ENCODE peak calls at places on chromosomes 5 and 9, in four cellular contexts. T, N, F and P are unnamed samples.

GRCh38 chr5:82307431-82307830 is 29.3 kb upstream of the RPS23 start:
- DNase-seq in N (no peak), F (no peak), T (no peak), P (no peak)

GRCh38 chr9:33416996-33417395 is 14.6 kb upstream of the AQP7 start:
- DNase-seq in N (no peak), F (no peak), T (no peak), P (no peak)

GRCh38 chr9:2317591-2317990 is 302.4 kb downstream of the SMARCA2 start:
- DNase-seq in N (no peak), T (no peak), F (no peak), P (no peak)

GRCh38 chr5:59104400-59105117 is 521.7 kb downstream of the RAB3C start:
- DNase-seq in T (no peak), F (no peak), N (no peak), P (no peak)

GRCh38 chr5:53019320-53019719 is 30.2 kb downstream of the ITGA2 start:
- DNase-seq in T (peak; percentile 37), N (peak; percentile 86), F (no peak), P (no peak)

GRCh38 chr5:9376363-9377117 is 169.3 kb downstream of the SEMA5A start:
- DNase-seq in T (no peak), F (no peak), N (no peak), P (no peak)

GRCh38 chr5:50658243-50658642 is 8.2 kb upstream of the PARP8 start:
- DNase-seq in F (no peak), N (no peak), T (no peak), P (no peak)

GRCh38 chr5:135444881-135445280 is 2.3 kb downstream of the DCANP1 start:
- DNase-seq in T (no peak), F (no peak), N (no peak), P (no peak)

GRCh38 chr9:94908583-94909249 is 182.2 kb downstream of the AOPEP start:
- DNase-seq in T (peak; percentile 17), F (no peak), N (no peak), P (no peak)

GRCh38 chr5:16690243-16690839 is 73.5 kb upstream of the RETREG1 start:
- DNase-seq in F (no peak), N (peak; percentile 59), T (peak; percentile 62), P (peak; percentile 66)

GRCh38 chr9:108813951-108814601 is 41.7 kb downstream of the ACTL7B start:
- DNase-seq in T (no peak), N (peak; percentile 58), F (no peak), P (no peak)

GRCh38 chr5:31898246-31898645 is 259.3 kb downstream of the PDZD2 start:
- DNase-seq in N (no peak), F (no peak), T (no peak), P (no peak)

GRCh38 chr5:36934740-36935356 is 58.3 kb downstream of the NIPBL start:
- DNase-seq in N (no peak), F (no peak), T (no peak), P (no peak)

GRCh38 chr5:96537386-96537785 is 104.3 kb upstream of the PCSK1 start:
- DNase-seq in T (peak; percentile 3), N (no peak), F (no peak), P (no peak)

GRCh38 chr5:145778144-145778900 is 56.8 kb downstream of the PRELID2 start:
- DNase-seq in F (no peak), N (no peak), T (peak; percentile 5), P (no peak)

GRCh38 chr9:121503443-121503842 is 3.8 kb upstream of the GGTA1 start:
- DNase-seq in F (no peak), N (no peak), T (no peak), P (no peak)
- TF ChIP-seq JUND in F (no peak), N (no peak), T (no peak), P (no peak)

DNA sequence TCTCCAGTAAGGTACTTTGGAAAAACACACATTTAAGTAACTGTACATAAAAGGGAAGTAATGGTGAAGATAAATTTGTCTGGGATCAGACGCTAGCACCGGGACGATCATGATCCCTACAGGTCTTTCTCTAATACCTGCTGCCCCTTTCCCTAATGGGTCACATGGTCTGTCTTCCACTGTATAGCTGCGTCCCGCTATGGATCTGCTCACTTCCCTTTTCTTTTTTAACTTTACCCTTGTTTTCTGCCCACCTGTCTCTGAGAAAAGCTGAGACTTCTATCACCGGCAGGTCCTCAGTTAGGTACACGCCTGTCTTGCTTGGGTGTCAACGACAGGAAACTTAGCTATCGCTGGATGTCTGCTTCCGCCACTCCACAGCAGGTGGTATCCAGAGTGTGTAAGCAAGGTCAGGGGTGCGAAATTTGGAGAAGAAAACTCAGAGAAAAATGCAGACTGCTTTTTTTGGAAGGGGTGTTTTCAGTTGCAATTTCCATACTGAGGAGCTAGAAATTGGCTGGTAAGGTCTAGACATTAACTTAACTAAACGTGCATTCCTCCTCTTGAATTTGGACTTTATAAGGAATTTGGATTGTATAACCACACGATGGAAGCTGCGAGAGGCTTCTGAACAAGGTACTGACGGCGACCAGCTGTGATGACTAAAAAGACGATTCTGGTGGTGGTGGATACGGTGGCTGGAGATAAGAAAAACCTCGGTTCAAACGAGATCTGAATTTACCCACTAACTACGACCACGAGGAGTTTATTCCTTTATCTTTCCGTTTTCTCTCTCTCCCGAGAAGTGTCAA is 1.1 kb upstream of the ICE1 start:
- DNase-seq in F (no peak), N (no peak), T (peak; percentile 74), P (no peak)
- TF ChIP-seq CHD2 in F (no peak), N (no peak), T (no peak), P (no peak)

DNA sequence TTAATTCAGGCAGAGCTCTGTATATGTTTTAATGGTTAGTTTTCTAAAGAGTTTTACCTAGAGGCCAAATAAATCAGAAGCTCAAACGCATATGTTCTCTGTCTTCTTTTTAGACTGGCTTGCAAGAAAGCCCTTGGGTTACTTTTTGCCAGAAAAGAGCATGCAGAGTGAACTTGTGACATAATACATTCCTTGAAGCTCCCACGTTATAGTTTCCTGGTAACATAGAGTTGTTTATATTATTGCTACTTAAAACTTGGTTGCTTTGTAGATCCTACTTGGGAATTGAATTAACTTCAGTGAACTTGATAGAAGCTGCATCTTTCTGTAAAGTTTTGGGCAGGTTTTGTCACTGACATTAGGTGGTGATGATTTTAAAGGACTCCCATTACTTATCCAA is 102.9 kb downstream of the C9orf152 start:
- DNase-seq in F (no peak), T (no peak), N (no peak), P (no peak)
- TF ChIP-seq JUND in F (no peak), T (no peak), N (no peak), P (no peak)

GRCh38 chr9:132003904-132004303 is 75.8 kb downstream of the MED27 start:
- DNase-seq in F (peak; percentile 8), N (no peak), T (no peak), P (no peak)
- TF ChIP-seq CHD2 in F (no peak), N (no peak), T (no peak), P (no peak)

GRCh38 chr9:89716559-89716958 is 111.7 kb downstream of the GADD45G start:
- DNase-seq in N (no peak), T (no peak), F (no peak), P (no peak)

GRCh38 chr9:89712285-89712684 is 107.5 kb downstream of the GADD45G start:
- DNase-seq in T (no peak), N (no peak), F (no peak), P (no peak)

GRCh38 chr9:89715318-89715858 is 110.6 kb downstream of the GADD45G start:
- DNase-seq in F (no peak), T (no peak), N (no peak), P (no peak)

GRCh38 chr9:89711866-89712265 is 107.1 kb downstream of the GADD45G start:
- DNase-seq in F (no peak), T (no peak), N (no peak), P (no peak)

GRCh38 chr9:89714316-89714715 is 109.5 kb downstream of the GADD45G start:
- DNase-seq in F (no peak), N (no peak), T (no peak), P (no peak)
- TF ChIP-seq JUND in F (no peak), N (no peak), T (no peak), P (no peak)

GRCh38 chr9:254516-254915 is 39.9 kb downstream of the DOCK8 start:
- DNase-seq in T (no peak), N (no peak), F (no peak), P (no peak)
- TF ChIP-seq CHD2 in T (no peak), N (no peak), F (no peak), P (no peak)